ENCODE peak calls at places on chromosomes 13 and 19, in five cellular contexts. V is PC-3; M is CD8-positive, alpha-beta memory T cell; C is tibial artery; P is endodermal cell. D is an unnamed sample. For H3K9me3, the result is how much of the 10 kb centered on the place peaks cover.

GRCh38 chr19:38735257-38735686 is 9.0 kb downstream of the CAPN12 start:
- DNase-seq in V (peak), M (peak), P (peak), C (peak), D (no peak)

GRCh38 chr13:62997038-62997619 is 1581.5 kb upstream of the PCDH20 start:
- DNase-seq in C (no peak), P (no peak), M (no peak), V (no peak), D (no peak)

GRCh38 chr19:40465025-40465780 is at the start of gene BLVRB:
- DNase-seq in M (no peak), C (no peak), V (peak), P (no peak), D (no peak)

GRCh38 chr13:107025991-107026390 is 458.1 kb upstream of the ARGLU1 start:
- DNase-seq in P (no peak), C (peak), V (peak), M (no peak), D (peak)

GRCh38 chr13:73851104-73851503 is 283.1 kb downstream of the KLF12 start:
- DNase-seq in C (no peak), M (no peak), P (no peak), V (peak), D (no peak)

GRCh38 chr19:3518669-3519068 is 12.6 kb downstream of the FZR1 start:
- DNase-seq in M (no peak), C (no peak), P (no peak), V (no peak), D (no peak)

GRCh38 chr13:75870397-75870801 is 234.3 kb downstream of the LMO7 start:
- DNase-seq in P (peak), M (peak), V (peak), C (no peak), D (no peak)

GRCh38 chr13:47250141-47250540 is 353.3 kb upstream of the HTR2A start:
- DNase-seq in M (no peak), V (peak), C (no peak), P (no peak), D (no peak)

GRCh38 chr13:114104626-114105350 is 27.6 kb downstream of the RASA3 start:
- DNase-seq in C (peak), M (no peak), P (peak), V (no peak), D (no peak)

GRCh38 chr13:45863716-45864590 is 12.4 kb upstream of the SIAH3 start:
- DNase-seq in V (no peak), P (no peak), C (no peak), M (no peak), D (no peak)

GRCh38 chr13:44815507-44816074 is 173.7 kb downstream of the NUFIP1 start:
- DNase-seq in M (no peak), C (no peak), V (peak), P (peak), D (no peak)

GRCh38 chr13:99721606-99722384 is 220.5 kb downstream of the TM9SF2 start:
- DNase-seq in C (no peak), P (no peak), V (no peak), M (no peak), D (no peak)

GRCh38 chr13:51249254-51249653 is 27.1 kb downstream of the FAM124A start:
- DNase-seq in V (peak), C (no peak), P (no peak), M (no peak), D (no peak)

GRCh38 chr19:1172353-1173159 is 1.5 kb downstream of the SBNO2 start:
- DNase-seq in P (no peak), C (peak), M (no peak), V (peak), D (no peak)

GRCh38 chr13:28239374-28239773 is 101.0 kb downstream of the PAN3 start:
- DNase-seq in V (no peak), P (no peak), M (no peak), C (no peak), D (no peak)

GRCh38 chr13:99601535-99601934 is 100.3 kb downstream of the TM9SF2 start:
- DNase-seq in C (no peak), V (no peak), M (peak), P (no peak), D (no peak)

GRCh38 chr13:30864352-30865130 is 41.5 kb upstream of the MEDAG start:
- DNase-seq in V (no peak), P (peak), C (peak), M (no peak), D (no peak)

GRCh38 chr19:34337747-34338146 is 27.2 kb upstream of the GPI start:
- DNase-seq in P (no peak), M (no peak), V (no peak), C (no peak), D (no peak)

GRCh38 chr13:63189712-63190111 is 1774.1 kb upstream of the PCDH20 start:
- DNase-seq in V (no peak), P (no peak), C (no peak), M (no peak), D (no peak)

GRCh38 chr19:9586764-9587163 is 2.5 kb upstream of the ZNF121 start:
- DNase-seq in P (peak), V (peak), C (no peak), M (peak), D (peak)

GRCh38 chr19:57269515-57270250 is 10.6 kb upstream of the ZNF460 start:
- DNase-seq in P (no peak), C (no peak), V (peak), M (no peak), D (no peak)

GRCh38 chr19:18576383-18576782 is 4.7 kb downstream of the UBA52 start:
- DNase-seq in C (no peak), P (no peak), M (no peak), V (no peak), D (no peak)

GRCh38 chr13:43831088-43831487 is 44.3 kb upstream of the ENOX1 start:
- DNase-seq in M (no peak), C (no peak), P (no peak), V (peak), D (no peak)

GRCh38 chr19:45528149-45528743 is 21.0 kb downstream of the VASP start:
- DNase-seq in P (peak), M (no peak), C (no peak), V (peak), D (no peak)

GRCh38 chr13:46861959-46862358 is 34.9 kb downstream of the HTR2A start:
- DNase-seq in P (no peak), V (no peak), C (no peak), M (no peak), D (no peak)

GRCh38 chr19:12411893-12412292 is 10.8 kb upstream of the ZNF799 start:
- DNase-seq in C (no peak), M (no peak), P (no peak), V (no peak), D (no peak)
- H3K9me3 ChIP-seq in C (under half), M (under half), P (under half), V (under half), D (under half)

GRCh38 chr19:42498387-42498786 is 29.9 kb downstream of the CEACAM1 start:
- DNase-seq in C (no peak), M (no peak), V (no peak), P (no peak), D (no peak)
- H3K27ac ChIP-seq in C (no peak), M (no peak), V (no peak), P (no peak), D (peak)

DNA sequence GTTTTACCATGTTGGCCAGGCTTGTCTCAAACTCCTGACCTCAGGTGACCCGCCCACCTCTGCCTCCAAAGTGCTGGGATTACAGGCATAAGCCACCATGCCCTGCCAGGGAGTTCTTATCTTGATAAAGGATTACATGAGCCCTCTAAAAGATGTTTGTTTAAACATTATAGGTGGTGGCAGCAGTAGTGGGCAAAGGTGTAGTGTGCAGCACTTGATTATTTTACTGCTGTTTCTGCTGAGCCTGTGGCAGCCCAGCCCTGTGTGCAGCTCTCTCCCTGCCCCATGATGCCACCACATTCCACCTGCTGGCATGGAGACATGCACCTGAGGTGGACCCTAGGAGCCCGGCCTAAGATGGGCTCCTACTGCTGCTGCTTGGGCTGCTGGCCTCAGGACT is 54.0 kb downstream of the ZNF429 start:
- DNase-seq in V (no peak), M (no peak), C (no peak), P (no peak), D (no peak)
- H3K9me3 ChIP-seq in V (under half), M (under half), C (under half), P (under half), D (under half)

GRCh38 chr19:12495002-12495802 is 10.6 kb upstream of the ZNF709 start:
- DNase-seq in V (peak), M (peak), C (peak), P (peak), D (peak)

GRCh38 chr19:12496480-12496879 is 11.9 kb upstream of the ZNF709 start:
- DNase-seq in P (no peak), C (no peak), V (no peak), M (no peak), D (no peak)

GRCh38 chr19:12497032-12497431 is 12.4 kb upstream of the ZNF709 start:
- DNase-seq in P (no peak), M (no peak), C (no peak), V (no peak), D (no peak)

GRCh38 chr19:12494260-12494860 is 9.7 kb upstream of the ZNF709 start:
- DNase-seq in V (no peak), P (no peak), C (no peak), M (no peak), D (no peak)
- H3K27ac ChIP-seq in V (no peak), P (no peak), C (peak), M (no peak), D (peak)

GRCh38 chr19:43905897-43906296 is 29.2 kb downstream of the ZNF45 start:
- DNase-seq in P (no peak), M (no peak), C (no peak), V (no peak), D (no peak)
- H3K9me3 ChIP-seq in P (under half), M (under half), C (half or more), V (under half), D (half or more)